ENCODE peak calls at places on chromosomes 5 and 9, in six cellular contexts. One of them, this sample, is unnamed.

GRCh38 chr9:706073-706472 is 135.4 kb upstream of the DMRT1 start:
- DNase-seq in left ventricle myocardium inferior: no peak
- DNase-seq in activated T-cell treated with anti-CD3 and anti-CD28 coated beads for 1 hour: no peak
- DNase-seq in stimulated activated CD4-positive, alpha-beta T cell treated with anti-CD3 and anti-CD28 coated beads, Interleukin-2, amount 100 ng/mL, for 4 hours: no peak
- DNase-seq in renal cortical epithelial cell: peak
- DNase-seq in heart left ventricle: no peak
- DNase-seq in this sample: no peak

GRCh38 chr5:158471179-158471924 is 612.4 kb upstream of the CLINT1 start:
- DNase-seq in left ventricle myocardium inferior: no peak
- DNase-seq in stimulated activated CD4-positive, alpha-beta T cell treated with anti-CD3 and anti-CD28 coated beads, Interleukin-2, amount 100 ng/mL, for 4 hours: no peak
- DNase-seq in heart left ventricle: no peak
- DNase-seq in activated T-cell treated with anti-CD3 and anti-CD28 coated beads for 1 hour: no peak
- DNase-seq in renal cortical epithelial cell: no peak
- DNase-seq in this sample: no peak

GRCh38 chr9:112338561-112338960 is 5.1 kb upstream of the PTBP3 start:
- DNase-seq in stimulated activated CD4-positive, alpha-beta T cell treated with anti-CD3 and anti-CD28 coated beads, Interleukin-2, amount 100 ng/mL, for 4 hours: no peak
- DNase-seq in heart left ventricle: no peak
- DNase-seq in renal cortical epithelial cell: peak
- DNase-seq in activated T-cell treated with anti-CD3 and anti-CD28 coated beads for 1 hour: no peak
- DNase-seq in left ventricle myocardium inferior: no peak
- DNase-seq in this sample: no peak

GRCh38 chr9:78046120-78046519 is 14.5 kb upstream of the GNAQ start:
- DNase-seq in activated T-cell treated with anti-CD3 and anti-CD28 coated beads for 1 hour: no peak
- DNase-seq in stimulated activated CD4-positive, alpha-beta T cell treated with anti-CD3 and anti-CD28 coated beads, Interleukin-2, amount 100 ng/mL, for 4 hours: no peak
- DNase-seq in left ventricle myocardium inferior: no peak
- DNase-seq in renal cortical epithelial cell: no peak
- DNase-seq in heart left ventricle: no peak
- DNase-seq in this sample: no peak

GRCh38 chr5:82023530-82024095 is 51.8 kb downstream of the ATG10 start:
- DNase-seq in heart left ventricle: no peak
- DNase-seq in activated T-cell treated with anti-CD3 and anti-CD28 coated beads for 1 hour: no peak
- DNase-seq in left ventricle myocardium inferior: no peak
- DNase-seq in stimulated activated CD4-positive, alpha-beta T cell treated with anti-CD3 and anti-CD28 coated beads, Interleukin-2, amount 100 ng/mL, for 4 hours: no peak
- DNase-seq in renal cortical epithelial cell: peak
- DNase-seq in this sample: no peak

GRCh38 chr9:37337301-37337905 is 85.1 kb upstream of the GRHPR start:
- DNase-seq in renal cortical epithelial cell: no peak
- DNase-seq in stimulated activated CD4-positive, alpha-beta T cell treated with anti-CD3 and anti-CD28 coated beads, Interleukin-2, amount 100 ng/mL, for 4 hours: no peak
- DNase-seq in left ventricle myocardium inferior: no peak
- DNase-seq in activated T-cell treated with anti-CD3 and anti-CD28 coated beads for 1 hour: no peak
- DNase-seq in heart left ventricle: no peak
- DNase-seq in this sample: no peak

GRCh38 chr5:136192526-136193395 is at the start of gene SMIM32:
- DNase-seq in activated T-cell treated with anti-CD3 and anti-CD28 coated beads for 1 hour: no peak
- DNase-seq in heart left ventricle: peak
- DNase-seq in stimulated activated CD4-positive, alpha-beta T cell treated with anti-CD3 and anti-CD28 coated beads, Interleukin-2, amount 100 ng/mL, for 4 hours: no peak
- DNase-seq in left ventricle myocardium inferior: no peak
- DNase-seq in renal cortical epithelial cell: no peak
- DNase-seq in this sample: no peak

GRCh38 chr9:104795857-104796256 is 31.9 kb downstream of the NIPSNAP3B start:
- DNase-seq in renal cortical epithelial cell: no peak
- DNase-seq in heart left ventricle: no peak
- DNase-seq in activated T-cell treated with anti-CD3 and anti-CD28 coated beads for 1 hour: no peak
- DNase-seq in stimulated activated CD4-positive, alpha-beta T cell treated with anti-CD3 and anti-CD28 coated beads, Interleukin-2, amount 100 ng/mL, for 4 hours: no peak
- DNase-seq in left ventricle myocardium inferior: no peak
- DNase-seq in this sample: no peak

GRCh38 chr5:54022156-54022685 is 288.2 kb downstream of the ARL15 start:
- DNase-seq in renal cortical epithelial cell: no peak
- DNase-seq in heart left ventricle: no peak
- DNase-seq in activated T-cell treated with anti-CD3 and anti-CD28 coated beads for 1 hour: no peak
- DNase-seq in left ventricle myocardium inferior: no peak
- DNase-seq in stimulated activated CD4-positive, alpha-beta T cell treated with anti-CD3 and anti-CD28 coated beads, Interleukin-2, amount 100 ng/mL, for 4 hours: no peak
- DNase-seq in this sample: no peak

GRCh38 chr9:107674937-107675277 is 185.3 kb upstream of the KLF4 start:
- DNase-seq in stimulated activated CD4-positive, alpha-beta T cell treated with anti-CD3 and anti-CD28 coated beads, Interleukin-2, amount 100 ng/mL, for 4 hours: no peak
- DNase-seq in left ventricle myocardium inferior: peak
- DNase-seq in activated T-cell treated with anti-CD3 and anti-CD28 coated beads for 1 hour: no peak
- DNase-seq in heart left ventricle: peak
- DNase-seq in renal cortical epithelial cell: no peak
- DNase-seq in this sample: no peak

GRCh38 chr5:159448-160172 is 31.7 kb upstream of the LRRC14B start:
- DNase-seq in left ventricle myocardium inferior: no peak
- DNase-seq in renal cortical epithelial cell: no peak
- DNase-seq in activated T-cell treated with anti-CD3 and anti-CD28 coated beads for 1 hour: no peak
- DNase-seq in heart left ventricle: no peak
- DNase-seq in stimulated activated CD4-positive, alpha-beta T cell treated with anti-CD3 and anti-CD28 coated beads, Interleukin-2, amount 100 ng/mL, for 4 hours: no peak
- DNase-seq in this sample: no peak

GRCh38 chr5:109516385-109516784 is 106.6 kb upstream of the PJA2 start:
- DNase-seq in activated T-cell treated with anti-CD3 and anti-CD28 coated beads for 1 hour: no peak
- DNase-seq in left ventricle myocardium inferior: no peak
- DNase-seq in heart left ventricle: no peak
- DNase-seq in renal cortical epithelial cell: peak
- DNase-seq in stimulated activated CD4-positive, alpha-beta T cell treated with anti-CD3 and anti-CD28 coated beads, Interleukin-2, amount 100 ng/mL, for 4 hours: no peak
- DNase-seq in this sample: no peak

GRCh38 chr5:173888473-173889135 is 455 bp downstream of the CPEB4 start:
- DNase-seq in left ventricle myocardium inferior: no peak
- DNase-seq in renal cortical epithelial cell: no peak
- DNase-seq in activated T-cell treated with anti-CD3 and anti-CD28 coated beads for 1 hour: no peak
- DNase-seq in stimulated activated CD4-positive, alpha-beta T cell treated with anti-CD3 and anti-CD28 coated beads, Interleukin-2, amount 100 ng/mL, for 4 hours: no peak
- DNase-seq in heart left ventricle: no peak
- DNase-seq in this sample: no peak

GRCh38 chr9:121277518-121278275 is 9.7 kb downstream of the GSN start:
- DNase-seq in stimulated activated CD4-positive, alpha-beta T cell treated with anti-CD3 and anti-CD28 coated beads, Interleukin-2, amount 100 ng/mL, for 4 hours: no peak
- DNase-seq in heart left ventricle: no peak
- DNase-seq in renal cortical epithelial cell: peak
- DNase-seq in activated T-cell treated with anti-CD3 and anti-CD28 coated beads for 1 hour: no peak
- DNase-seq in left ventricle myocardium inferior: no peak
- DNase-seq in this sample: no peak

GRCh38 chr9:4243877-4244812 is 55.7 kb downstream of the GLIS3 start:
- DNase-seq in left ventricle myocardium inferior: no peak
- DNase-seq in renal cortical epithelial cell: no peak
- DNase-seq in heart left ventricle: no peak
- DNase-seq in stimulated activated CD4-positive, alpha-beta T cell treated with anti-CD3 and anti-CD28 coated beads, Interleukin-2, amount 100 ng/mL, for 4 hours: no peak
- DNase-seq in activated T-cell treated with anti-CD3 and anti-CD28 coated beads for 1 hour: no peak
- DNase-seq in this sample: no peak

GRCh38 chr5:81530919-81531318 is 137.0 kb upstream of the ACOT12 start:
- DNase-seq in renal cortical epithelial cell: peak
- DNase-seq in stimulated activated CD4-positive, alpha-beta T cell treated with anti-CD3 and anti-CD28 coated beads, Interleukin-2, amount 100 ng/mL, for 4 hours: no peak
- DNase-seq in left ventricle myocardium inferior: no peak
- DNase-seq in heart left ventricle: no peak
- DNase-seq in activated T-cell treated with anti-CD3 and anti-CD28 coated beads for 1 hour: no peak
- DNase-seq in this sample: no peak

GRCh38 chr5:158273035-158273434 is 414.1 kb upstream of the CLINT1 start:
- DNase-seq in stimulated activated CD4-positive, alpha-beta T cell treated with anti-CD3 and anti-CD28 coated beads, Interleukin-2, amount 100 ng/mL, for 4 hours: no peak
- DNase-seq in heart left ventricle: no peak
- DNase-seq in left ventricle myocardium inferior: no peak
- DNase-seq in activated T-cell treated with anti-CD3 and anti-CD28 coated beads for 1 hour: no peak
- DNase-seq in renal cortical epithelial cell: no peak
- DNase-seq in this sample: no peak

GRCh38 chr9:92607088-92607487 is 62.8 kb downstream of the IPPK start:
- DNase-seq in activated T-cell treated with anti-CD3 and anti-CD28 coated beads for 1 hour: no peak
- DNase-seq in renal cortical epithelial cell: no peak
- DNase-seq in heart left ventricle: no peak
- DNase-seq in stimulated activated CD4-positive, alpha-beta T cell treated with anti-CD3 and anti-CD28 coated beads, Interleukin-2, amount 100 ng/mL, for 4 hours: no peak
- DNase-seq in left ventricle myocardium inferior: no peak
- DNase-seq in this sample: peak

GRCh38 chr5:2946315-2946714 is 194.8 kb upstream of the IRX2 start:
- DNase-seq in renal cortical epithelial cell: no peak
- DNase-seq in heart left ventricle: no peak
- DNase-seq in stimulated activated CD4-positive, alpha-beta T cell treated with anti-CD3 and anti-CD28 coated beads, Interleukin-2, amount 100 ng/mL, for 4 hours: no peak
- DNase-seq in activated T-cell treated with anti-CD3 and anti-CD28 coated beads for 1 hour: no peak
- DNase-seq in left ventricle myocardium inferior: no peak
- DNase-seq in this sample: no peak

GRCh38 chr5:143524338-143524929 is 120.9 kb upstream of the NR3C1 start:
- DNase-seq in left ventricle myocardium inferior: no peak
- DNase-seq in heart left ventricle: no peak
- DNase-seq in stimulated activated CD4-positive, alpha-beta T cell treated with anti-CD3 and anti-CD28 coated beads, Interleukin-2, amount 100 ng/mL, for 4 hours: no peak
- DNase-seq in renal cortical epithelial cell: no peak
- DNase-seq in activated T-cell treated with anti-CD3 and anti-CD28 coated beads for 1 hour: no peak
- DNase-seq in this sample: no peak

This sample was measured in G401.